ENCODE peak calls at places on chromosomes 3 and 15, in ten cellular contexts. A, M, Z, S, Q, H, L, B, C and T are unnamed samples.

GRCh38 chr3:184952671-184953070 is 140.7 kb downstream of the VPS8 start:
- DNase-seq in A (no peak), M (no peak), Z (no peak), S (no peak), Q (no peak), H (no peak), L (no peak), B (no peak), C (peak), T (no peak)

GRCh38 chr3:11907667-11908660 is 61.3 kb upstream of the TAMM41 start:
- DNase-seq in A (no peak), M (no peak), Z (no peak), S (no peak), Q (no peak), H (no peak), L (no peak), B (no peak), C (no peak), T (no peak)

GRCh38 chr15:88902491-88902835 is 7.1 kb upstream of the HAPLN3 start:
- DNase-seq in A (no peak), M (no peak), Z (peak), S (no peak), Q (no peak), H (no peak), L (no peak), B (no peak), C (no peak), T (no peak)

GRCh38 chr15:78640840-78641733 is at the start of gene CHRNB4:
- DNase-seq in A (no peak), M (no peak), Z (peak), S (no peak), Q (no peak), H (peak), L (no peak), B (no peak), C (peak), T (peak)

GRCh38 chr3:127677541-127678314 is 5.0 kb downstream of the ABTB1 start:
- DNase-seq in A (no peak), M (no peak), Z (no peak), S (peak), Q (no peak), H (no peak), L (no peak), B (no peak), C (no peak), T (no peak)

GRCh38 chr15:67501177-67501835 is 19.6 kb upstream of the C15orf61 start:
- DNase-seq in A (no peak), M (no peak), Z (no peak), S (no peak), Q (no peak), H (no peak), L (peak), B (no peak), C (peak), T (peak)

GRCh38 chr3:180199396-180199795 is 162.7 kb upstream of the PEX5L start:
- DNase-seq in A (no peak), M (no peak), Z (no peak), S (no peak), Q (no peak), H (no peak), L (no peak), B (no peak), C (no peak), T (no peak)

GRCh38 chr15:89907289-89907688 is 5.5 kb downstream of the ARPIN start:
- DNase-seq in A (no peak), M (no peak), Z (peak), S (no peak), Q (no peak), H (no peak), L (no peak), B (no peak), C (no peak), T (no peak)

GRCh38 chr3:107957506-107957905 is 133.3 kb downstream of the CD47 start:
- DNase-seq in A (no peak), M (no peak), Z (no peak), S (no peak), Q (no peak), H (no peak), L (no peak), B (no peak), C (no peak), T (no peak)